ENCODE peak calls at places on chromosome 18, in seven cellular contexts. W is endodermal cell, U is HCT116, M is cardiac muscle cell, Y is endothelial cell of umbilical vein, L is lung, S is breast epithelium. R is an unnamed sample. For H3K4me1, the result is how much of the 10 kb centered on the place peaks cover.

GRCh38 chr18:26981373-26982082 is 116.0 kb upstream of the AQP4 start:
- DNase-seq in U (no peak), S (no peak), L (no peak), M (no peak), W (no peak), Y (no peak), R (no peak)

GRCh38 chr18:27713727-27714080 is 463.2 kb downstream of the CDH2 start:
- DNase-seq in S (no peak), M (peak), L (no peak), W (no peak), Y (no peak), U (no peak), R (no peak)

GRCh38 chr18:35059280-35059927 is 18.2 kb downstream of the MAPRE2 start:
- DNase-seq in W (no peak), S (no peak), M (no peak), L (no peak), U (no peak), Y (no peak), R (no peak)

GRCh38 chr18:48151421-48152095 is 221.1 kb upstream of the SMAD2 start:
- DNase-seq in U (no peak), Y (no peak), L (no peak), M (no peak), S (no peak), W (peak), R (no peak)

GRCh38 chr18:79422022-79422782 is 26.5 kb downstream of the NFATC1 start:
- DNase-seq in Y (no peak), W (no peak), L (no peak), S (no peak), M (peak), U (no peak), R (peak)

GRCh38 chr18:23220355-23220754 is 85.1 kb downstream of the CABLES1 start:
- DNase-seq in U (no peak), M (no peak), Y (no peak), S (no peak), W (no peak), L (peak), R (peak)

GRCh38 chr18:23213200-23213599 is 77.9 kb downstream of the CABLES1 start:
- DNase-seq in S (no peak), L (no peak), U (no peak), Y (no peak), W (no peak), M (peak), R (no peak)

GRCh38 chr18:7273301-7273911 is 42.5 kb downstream of the LRRC30 start:
- DNase-seq in Y (peak), U (no peak), M (peak), L (peak), W (peak), S (no peak), R (peak)

GRCh38 chr18:56127322-56128099 is 510.9 kb downstream of the TXNL1 start:
- DNase-seq in S (no peak), L (no peak), U (no peak), W (no peak), M (peak), Y (no peak), R (no peak)

GRCh38 chr18:25974630-25975077 is 115.8 kb downstream of the SS18 start:
- DNase-seq in Y (no peak), S (no peak), U (no peak), M (no peak), L (no peak), W (no peak), R (no peak)

GRCh38 chr18:34514238-34514637 is 195.9 kb upstream of the DTNA start:
- DNase-seq in U (no peak), Y (peak), M (no peak), L (no peak), S (no peak), W (no peak), R (no peak)

GRCh38 chr18:68267583-68267982 is 447.3 kb downstream of the TMX3 start:
- DNase-seq in L (no peak), Y (no peak), S (no peak), W (no peak), M (peak), U (no peak), R (no peak)

GRCh38 chr18:28972333-28972732 is 795.4 kb upstream of the CDH2 start:
- DNase-seq in W (no peak), Y (no peak), M (no peak), S (no peak), U (no peak), L (no peak), R (no peak)

GRCh38 chr18:24447961-24448360 is 12.5 kb upstream of the HRH4 start:
- DNase-seq in M (no peak), Y (no peak), W (no peak), U (no peak), S (no peak), L (no peak), R (no peak)

GRCh38 chr18:32437080-32437834 is 33.4 kb downstream of the GAREM1 start:
- DNase-seq in U (no peak), S (no peak), L (no peak), W (no peak), M (peak), Y (no peak), R (no peak)

GRCh38 chr18:47969851-47970250 is 39.4 kb upstream of the SMAD2 start:
- DNase-seq in S (no peak), W (no peak), M (peak), U (no peak), Y (no peak), L (no peak), R (no peak)

GRCh38 chr18:13235981-13236380 is 17.4 kb downstream of the LDLRAD4 start:
- DNase-seq in S (peak), U (no peak), L (no peak), Y (no peak), W (peak), M (no peak), R (no peak)

GRCh38 chr18:71398530-71398929 is 1109.7 kb downstream of the SOCS6 start:
- DNase-seq in U (no peak), W (peak), Y (peak), M (peak), S (no peak), L (no peak), R (no peak)

GRCh38 chr18:7393080-7393479 is 162.2 kb downstream of the LRRC30 start:
- DNase-seq in W (no peak), U (no peak), S (no peak), Y (no peak), L (no peak), M (no peak), R (no peak)

GRCh38 chr18:80109676-80110078 is 615 bp downstream of the ADNP2 start:
- DNase-seq in M (peak), S (peak), W (peak), U (no peak), Y (peak), L (no peak), R (peak)

GRCh38 chr18:55264108-55264507 is 304.8 kb upstream of the CCDC68 start:
- DNase-seq in M (peak), W (no peak), Y (peak), S (no peak), L (no peak), U (no peak), R (no peak)

GRCh38 chr18:28015671-28016070 is 161.3 kb downstream of the CDH2 start:
- DNase-seq in S (no peak), M (no peak), W (no peak), L (no peak), Y (no peak), U (no peak), R (no peak)

GRCh38 chr18:31825772-31826171 is 65.1 kb upstream of the SLC25A52 start:
- DNase-seq in W (peak), Y (no peak), S (no peak), L (no peak), M (no peak), U (no peak), R (no peak)

GRCh38 chr18:11042247-11042646 is 107.1 kb downstream of the PIEZO2 start:
- DNase-seq in L (peak), S (no peak), Y (peak), U (no peak), W (no peak), M (peak), R (no peak)

GRCh38 chr18:34764451-34764850 is 54.4 kb downstream of the DTNA start:
- DNase-seq in M (no peak), S (no peak), U (no peak), W (no peak), L (no peak), Y (no peak), R (no peak)

GRCh38 chr18:5914971-5915370 is 19.6 kb upstream of the TMEM200C start:
- DNase-seq in L (no peak), W (no peak), Y (no peak), S (no peak), U (no peak), M (no peak), R (no peak)

GRCh38 chr18:13302611-13303267 is 84.2 kb downstream of the LDLRAD4 start:
- DNase-seq in U (no peak), L (no peak), S (no peak), W (no peak), Y (peak), M (no peak), R (no peak)

GRCh38 chr18:36709315-36709714 is 119.5 kb downstream of the TPGS2 start:
- DNase-seq in W (no peak), M (no peak), U (no peak), Y (no peak), S (no peak), L (no peak), R (no peak)

GRCh38 chr18:50878345-50879301 is at the start of gene ME2:
- DNase-seq in M (peak), U (peak), L (peak), W (peak), S (peak), Y (peak), R (peak)

GRCh38 chr18:47507651-47508050 is 256.2 kb upstream of the SKOR2 start:
- DNase-seq in Y (no peak), L (no peak), W (no peak), S (no peak), M (no peak), U (no peak), R (no peak)

GRCh38 chr18:71038196-71038595 is 749.4 kb downstream of the SOCS6 start:
- DNase-seq in U (no peak), W (no peak), Y (no peak), L (no peak), S (no peak), M (no peak), R (no peak)

GRCh38 chr18:28065031-28065792 is 111.7 kb downstream of the CDH2 start:
- DNase-seq in Y (peak), U (no peak), S (no peak), W (no peak), L (no peak), M (peak), R (no peak)

GRCh38 chr18:136433-136832 is 21.9 kb upstream of the USP14 start:
- DNase-seq in W (peak), Y (no peak), U (no peak), L (no peak), M (no peak), S (no peak), R (no peak)

GRCh38 chr18:8536226-8536625 is 73.0 kb upstream of the RAB12 start:
- DNase-seq in M (no peak), Y (no peak), L (no peak), W (peak), S (no peak), U (no peak), R (no peak)

GRCh38 chr18:48003426-48004349 is 73.2 kb upstream of the SMAD2 start:
- DNase-seq in W (no peak), Y (peak), U (peak), S (no peak), M (peak), L (no peak), R (no peak)

GRCh38 chr18:44789704-44790103 is 109.0 kb downstream of the SETBP1 start:
- DNase-seq in M (peak), L (no peak), W (no peak), Y (peak), S (no peak), U (no peak), R (no peak)

GRCh38 chr18:40957533-40958070 is 997.4 kb upstream of the PIK3C3 start:
- DNase-seq in Y (no peak), M (no peak), W (no peak), L (no peak), S (no peak), U (no peak), R (no peak)
- TF ChIP-seq CTCF in Y (no peak), M (peak), W (peak), L (no peak), S (no peak), U (no peak), R (no peak)

DNA sequence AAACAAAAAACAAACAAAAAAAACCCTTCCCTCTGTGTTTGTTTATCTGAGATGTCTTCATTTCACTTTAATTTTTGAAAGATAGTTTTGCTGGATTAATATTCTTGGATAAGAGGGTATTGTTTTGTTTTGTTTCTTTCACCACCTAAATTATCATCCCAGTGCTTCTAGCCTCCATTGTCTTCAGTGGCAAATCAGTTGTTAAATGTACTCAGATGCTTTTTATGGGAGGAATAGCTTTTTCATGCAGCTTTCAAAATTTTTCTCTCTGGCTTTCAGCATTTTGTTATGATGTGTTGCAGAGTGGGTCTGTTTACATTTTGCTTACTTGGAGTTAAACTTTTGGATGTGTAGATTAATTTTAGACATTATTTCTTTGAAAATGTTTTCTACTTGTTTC is 203.5 kb upstream of the DCC start:
- DNase-seq in L (no peak), Y (no peak), U (no peak), M (no peak), W (no peak), S (no peak), R (no peak)
- H3K4me1 ChIP-seq in L (under half), Y (under half), U (under half), M (under half), W (under half), S (under half), R (under half)

DNA sequence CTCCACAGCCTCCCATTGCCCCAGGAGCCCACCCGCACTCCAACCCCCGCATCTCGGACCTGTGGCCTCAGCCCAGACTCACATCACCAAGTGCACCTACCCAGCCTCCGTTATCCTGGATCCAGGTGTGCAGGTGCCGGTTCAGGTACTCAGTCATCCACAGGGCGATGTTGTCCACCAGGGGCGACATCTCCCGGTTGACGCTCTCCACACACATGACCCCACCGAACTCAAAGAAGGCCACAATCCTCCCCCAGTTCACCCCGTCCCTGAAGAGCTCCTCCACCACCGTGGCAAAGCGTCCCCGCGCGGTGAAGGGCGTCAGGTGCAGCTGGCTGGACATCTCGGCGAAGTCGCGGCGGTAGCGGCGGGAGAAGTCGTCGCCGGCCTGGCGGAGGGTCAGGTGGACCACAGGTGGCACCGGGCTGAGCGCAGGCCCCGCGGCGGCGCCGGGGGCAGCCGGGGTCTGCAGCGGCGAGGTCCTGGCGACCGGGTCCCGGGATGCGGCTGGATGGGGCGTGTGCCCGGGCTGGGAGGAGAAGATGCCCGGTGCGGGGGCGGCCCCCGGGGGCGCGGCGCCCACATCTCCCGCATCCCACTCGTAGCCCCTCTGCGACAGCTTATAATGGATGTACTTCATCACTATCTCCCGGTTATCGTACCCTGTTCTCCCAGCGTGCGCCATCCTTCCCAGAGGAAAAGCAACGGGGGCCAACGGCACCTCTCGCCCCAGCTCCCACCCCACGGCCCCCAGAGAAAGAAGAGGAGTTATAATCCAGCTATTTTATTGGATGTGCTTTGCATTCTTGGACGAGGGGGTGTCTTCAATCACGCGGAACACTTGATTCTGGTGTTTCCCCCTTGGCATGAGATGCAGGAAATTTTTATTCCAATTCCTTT is 1.3 kb downstream of the BCL2 start:
- DNase-seq in L (peak), S (peak), Y (no peak), M (no peak), W (peak), U (no peak), R (peak)
- TF ChIP-seq CTCF in L (peak), S (peak), Y (peak), M (peak), W (peak), U (no peak), R (peak)

DNA sequence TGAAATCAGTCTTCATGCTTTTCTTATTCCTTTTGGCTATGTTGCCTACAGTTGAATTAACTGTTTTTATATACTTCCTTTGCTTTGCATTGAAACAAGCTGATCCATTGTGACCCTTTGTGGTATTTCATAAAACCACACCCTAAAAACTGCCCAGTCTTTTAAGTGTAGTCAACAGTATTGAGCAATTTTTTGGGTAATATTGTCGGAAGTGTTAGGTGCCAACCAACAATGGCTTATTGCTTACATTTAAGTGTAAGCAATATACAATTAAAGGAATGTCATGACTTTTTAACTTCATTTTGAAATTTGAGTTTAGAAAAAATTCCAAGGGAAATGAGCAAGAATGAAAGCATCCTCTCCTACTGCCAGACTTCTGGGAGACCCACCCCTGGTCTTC is 174.1 kb downstream of the NEDD4L start:
- DNase-seq in L (no peak), M (peak), U (no peak), Y (no peak), W (no peak), S (no peak), R (no peak)
- H3K4me1 ChIP-seq in L (under half), M (under half), U (half or more), Y (under half), W (under half), S (under half), R (under half)

DNA sequence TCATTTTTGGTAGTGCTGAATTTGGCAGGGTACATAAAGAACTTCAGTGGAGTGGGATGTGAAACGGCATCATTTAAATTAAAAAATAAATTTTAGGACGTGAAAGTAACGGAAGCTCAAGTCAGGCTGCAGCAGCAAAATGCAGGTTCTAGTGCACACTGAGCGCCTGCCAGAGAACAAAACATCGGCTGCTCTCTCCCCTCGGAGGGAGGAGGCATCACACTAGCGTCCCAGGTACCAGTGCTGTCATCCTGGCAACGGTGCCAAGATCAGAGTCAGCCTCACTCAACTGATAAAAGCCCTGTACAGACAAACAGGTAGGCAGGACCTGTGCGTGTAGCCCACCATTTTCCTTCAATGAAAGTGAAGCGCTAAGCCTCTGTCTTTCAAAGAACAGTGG is 261.5 kb downstream of the PTGR3 start:
- DNase-seq in S (no peak), W (peak), M (no peak), Y (no peak), U (no peak), L (no peak), R (no peak)
- TF ChIP-seq CTCF in S (no peak), W (no peak), M (no peak), Y (no peak), U (no peak), L (no peak), R (no peak)

GRCh38 chr18:75170022-75170789 is 38.7 kb downstream of the PTGR3 start:
- DNase-seq in L (no peak), U (no peak), W (peak), M (no peak), S (no peak), Y (no peak), R (no peak)

GRCh38 chr18:75167137-75167536 is 41.8 kb downstream of the PTGR3 start:
- DNase-seq in U (no peak), S (no peak), L (no peak), M (no peak), Y (no peak), W (peak), R (no peak)

GRCh38 chr18:75167759-75168211 is 41.2 kb downstream of the PTGR3 start:
- DNase-seq in L (no peak), W (peak), Y (no peak), M (peak), U (no peak), S (no peak), R (no peak)

GRCh38 chr18:75169411-75169810 is 39.5 kb downstream of the PTGR3 start:
- DNase-seq in S (no peak), U (no peak), L (no peak), M (no peak), Y (no peak), W (peak), R (no peak)

DNA sequence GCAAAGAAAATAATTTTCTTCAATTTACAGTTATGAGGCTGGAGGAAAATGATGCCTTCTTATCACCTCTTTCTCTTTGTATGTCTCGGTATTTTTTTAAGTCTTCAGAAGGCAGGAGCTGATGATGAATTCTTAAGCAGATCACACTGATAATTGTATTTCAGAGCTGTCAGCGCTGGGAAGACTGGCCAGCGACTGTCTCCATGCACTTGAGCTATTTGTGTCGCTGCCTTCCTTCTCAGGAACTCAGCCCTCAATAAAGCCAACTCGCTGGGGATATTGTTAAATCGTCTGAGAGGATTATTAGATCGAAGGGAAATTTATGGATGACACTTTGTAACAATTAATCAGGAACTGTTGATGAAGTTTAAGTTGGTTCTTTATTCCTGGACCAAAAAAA is 40.3 kb downstream of the PTGR3 start:
- DNase-seq in S (no peak), L (no peak), Y (no peak), U (no peak), W (no peak), M (no peak), R (no peak)
- H3K4me1 ChIP-seq in S (under half), L (under half), Y (under half), U (under half), W (under half), M (under half), R (under half)